ENCODE peak calls at places on chromosomes 1 and 21, in ten cellular contexts. Y is neural progenitor cell, I is esophagus squamous epithelium, V is suprapubic skin, R is brain microvascular endothelial cell, O is tibial artery, L is IMR-90, H is breast epithelium, D is uterus, G is esophagus muscularis mucosa. N is an unnamed sample. For H3K36me3, the result is how much of the 10 kb centered on the place peaks cover.

GRCh38 chr1:153490272-153491051 is 30.0 kb upstream of the S100A7 start:
- DNase-seq in Y (no peak), I (peak), V (peak), R (peak), O (peak), L (peak), H (peak), D (peak), G (peak), N (no peak)

GRCh38 chr21:45430521-45431501 is 25.8 kb downstream of the COL18A1 start:
- DNase-seq in Y (peak), I (no peak), V (no peak), R (peak), O (no peak), L (peak), H (no peak), D (no peak), G (no peak), N (peak)

GRCh38 chr1:96804649-96805048 is 83.1 kb downstream of the PTBP2 start:
- DNase-seq in Y (no peak), I (no peak), V (no peak), R (no peak), O (no peak), L (no peak), H (no peak), D (no peak), G (no peak), N (no peak)

GRCh38 chr1:221035680-221036153 is 156.5 kb downstream of the HLX start:
- DNase-seq in Y (no peak), I (no peak), V (no peak), R (peak), O (no peak), L (peak), H (no peak), D (no peak), G (no peak), N (no peak)

GRCh38 chr1:155082301-155082940 is 3.8 kb downstream of the EFNA3 start:
- DNase-seq in Y (peak), I (no peak), V (no peak), R (no peak), O (no peak), L (no peak), H (no peak), D (no peak), G (no peak), N (peak)

GRCh38 chr1:230798491-230798890 is 51.3 kb downstream of the CAPN9 start:
- DNase-seq in Y (no peak), I (no peak), V (no peak), R (no peak), O (no peak), L (no peak), H (no peak), D (no peak), G (peak), N (no peak)

GRCh38 chr1:53754484-53755312 is 15.7 kb upstream of the GLIS1 start:
- DNase-seq in Y (peak), I (no peak), V (no peak), R (peak), O (no peak), L (peak), H (no peak), D (peak), G (no peak), N (no peak)

GRCh38 chr1:55531644-55532043 is 316.5 kb upstream of the USP24 start:
- DNase-seq in Y (no peak), I (no peak), V (no peak), R (no peak), O (no peak), L (no peak), H (no peak), D (no peak), G (no peak), N (no peak)

GRCh38 chr1:81949421-81949820 is 148.7 kb downstream of the ADGRL2 start:
- DNase-seq in Y (peak), I (no peak), V (no peak), R (no peak), O (no peak), L (no peak), H (peak), D (no peak), G (no peak), N (no peak)

GRCh38 chr1:90176530-90176929 is 181.6 kb downstream of the ZNF326 start:
- DNase-seq in Y (no peak), I (no peak), V (no peak), R (peak), O (no peak), L (no peak), H (no peak), D (no peak), G (no peak), N (no peak)

GRCh38 chr1:30919025-30919881 is 10.7 kb upstream of the SDC3 start:
- DNase-seq in Y (no peak), I (no peak), V (peak), R (peak), O (no peak), L (peak), H (no peak), D (no peak), G (no peak), N (peak)

GRCh38 chr1:192786617-192787016 is 22.2 kb upstream of the RGS2 start:
- DNase-seq in Y (no peak), I (no peak), V (no peak), R (no peak), O (no peak), L (no peak), H (no peak), D (no peak), G (no peak), N (no peak)

GRCh38 chr1:36008546-36009197 is 75.2 kb upstream of the TEKT2 start:
- DNase-seq in Y (no peak), I (no peak), V (no peak), R (peak), O (no peak), L (peak), H (no peak), D (no peak), G (no peak), N (no peak)

GRCh38 chr1:999797-1000356 is at the start of gene HES4:
- DNase-seq in Y (peak), I (no peak), V (peak), R (peak), O (peak), L (peak), H (peak), D (peak), G (peak), N (peak)

GRCh38 chr1:193406901-193407300 is 220.5 kb upstream of the B3GALT2 start:
- DNase-seq in Y (peak), I (no peak), V (no peak), R (peak), O (no peak), L (peak), H (no peak), D (no peak), G (no peak), N (no peak)

GRCh38 chr1:200316148-200316803 is 93.6 kb downstream of the ZNF281 start:
- DNase-seq in Y (no peak), I (no peak), V (no peak), R (no peak), O (no peak), L (no peak), H (no peak), D (no peak), G (no peak), N (no peak)

GRCh38 chr21:35222021-35222420 is 172.9 kb upstream of the RUNX1 start:
- DNase-seq in Y (no peak), I (no peak), V (no peak), R (no peak), O (no peak), L (no peak), H (no peak), D (no peak), G (no peak), N (no peak)

GRCh38 chr21:35222541-35222941 is 173.4 kb upstream of the RUNX1 start:
- DNase-seq in Y (no peak), I (no peak), V (no peak), R (no peak), O (no peak), L (no peak), H (no peak), D (no peak), G (no peak), N (no peak)

GRCh38 chr21:35219719-35220118 is 170.6 kb upstream of the RUNX1 start:
- DNase-seq in Y (no peak), I (no peak), V (no peak), R (no peak), O (no peak), L (no peak), H (no peak), D (no peak), G (no peak), N (no peak)

GRCh38 chr21:35219291-35219690 is 170.2 kb upstream of the RUNX1 start:
- DNase-seq in Y (no peak), I (no peak), V (no peak), R (no peak), O (no peak), L (no peak), H (no peak), D (no peak), G (no peak), N (no peak)

DNA sequence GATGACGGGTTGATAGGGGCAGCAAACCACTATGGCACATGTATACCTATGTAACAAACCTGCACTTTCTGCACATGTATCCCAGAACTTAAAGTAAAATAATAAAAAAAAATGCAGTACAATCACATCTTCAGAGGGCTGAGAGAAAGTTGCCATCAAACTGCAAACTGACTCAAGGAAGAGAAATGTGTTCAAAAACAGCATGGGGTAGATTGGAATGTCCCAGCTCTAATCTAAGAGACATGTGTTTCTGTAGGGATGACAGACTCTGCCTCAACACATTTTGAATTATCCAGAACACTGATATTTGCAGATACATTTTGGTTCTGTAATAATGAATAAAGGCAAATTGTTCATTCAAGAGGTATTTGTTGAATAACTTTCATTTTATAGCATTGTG is 171.2 kb upstream of the RUNX1 start:
- DNase-seq in Y (no peak), I (no peak), V (no peak), R (peak), O (no peak), L (no peak), H (no peak), D (no peak), G (no peak), N (no peak)
- H3K36me3 ChIP-seq in Y (under half), I (under half), V (under half), R (under half), O (under half), L (under half), H (under half), D (under half), G (under half), N (under half)

GRCh38 chr1:33430751-33431593 is at the start of gene PHC2:
- DNase-seq in Y (peak), I (peak), V (peak), R (peak), O (peak), L (peak), H (peak), D (peak), G (peak), N (peak)
- TF ChIP-seq CTCF in Y (peak), I (peak), V (peak), R (peak), O (peak), L (peak), H (no peak), D (peak), G (peak), N (no peak)

DNA sequence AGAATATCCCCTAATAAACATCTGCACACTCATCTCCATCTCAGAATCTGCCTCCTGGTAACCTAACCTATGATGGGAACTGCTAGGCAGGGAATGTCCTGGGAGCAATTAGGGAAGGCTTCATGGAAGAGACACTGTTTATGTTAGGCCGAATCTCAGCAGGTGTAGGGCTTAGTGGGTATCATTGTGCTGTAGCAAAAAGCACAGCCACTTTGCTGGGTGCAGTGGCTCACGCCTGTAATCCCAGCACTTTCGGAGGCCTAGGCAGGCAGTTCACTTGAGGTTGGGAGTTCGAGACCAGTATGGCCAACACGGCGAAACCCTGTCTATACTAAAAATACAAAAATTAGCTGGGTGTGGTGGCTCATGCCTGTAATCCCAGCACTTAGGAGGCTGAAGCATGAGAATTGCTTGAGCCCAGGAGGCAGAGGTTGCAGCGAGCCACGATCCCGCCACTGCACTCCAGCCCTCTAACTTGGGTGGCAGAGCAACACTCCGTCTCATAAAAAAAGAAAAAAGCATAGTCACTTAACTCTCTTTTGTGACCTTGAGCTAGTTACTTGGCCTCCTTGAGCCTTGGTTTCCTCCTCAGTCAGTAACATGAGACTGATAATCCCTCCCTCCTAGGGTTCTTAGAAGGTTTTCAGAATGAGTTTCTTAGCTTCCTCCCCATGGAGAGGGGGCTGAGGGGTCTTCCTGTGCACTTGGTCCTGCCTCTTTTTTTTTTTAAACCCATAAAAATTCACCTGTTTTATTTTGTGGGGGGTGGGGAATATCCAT is 3.5 kb downstream of the RAB42 start:
- DNase-seq in Y (no peak), I (no peak), V (no peak), R (no peak), O (no peak), L (no peak), H (no peak), D (no peak), G (no peak), N (no peak)
- H3K27ac ChIP-seq in Y (no peak), I (no peak), V (no peak), R (no peak), O (no peak), L (no peak), H (no peak), D (no peak), G (no peak), N (no peak)

DNA sequence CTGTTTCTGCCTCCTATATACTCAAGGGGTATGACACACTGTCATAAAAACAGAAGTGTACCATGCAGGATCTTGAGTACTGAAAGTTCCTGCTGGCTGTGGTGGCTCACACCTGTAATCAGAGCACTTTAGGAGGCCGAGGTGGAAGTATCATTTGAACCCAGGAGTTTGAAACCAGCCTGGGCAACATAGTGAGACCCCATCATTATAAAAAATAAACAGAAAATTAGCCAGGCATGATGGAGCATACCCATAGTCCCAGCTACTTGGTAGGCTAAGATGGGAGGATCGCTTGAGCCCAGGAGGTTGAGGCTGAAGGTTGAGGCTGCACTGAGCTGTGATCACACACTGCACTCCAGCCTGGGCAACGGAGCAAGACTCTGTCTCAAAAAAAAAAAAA is 20.1 kb downstream of the ERI3 start:
- DNase-seq in Y (no peak), I (no peak), V (no peak), R (no peak), O (no peak), L (no peak), H (no peak), D (no peak), G (no peak), N (no peak)
- H3K36me3 ChIP-seq in Y (under half), I (under half), V (under half), R (under half), O (half or more), L (under half), H (under half), D (under half), G (half or more), N (half or more)

DNA sequence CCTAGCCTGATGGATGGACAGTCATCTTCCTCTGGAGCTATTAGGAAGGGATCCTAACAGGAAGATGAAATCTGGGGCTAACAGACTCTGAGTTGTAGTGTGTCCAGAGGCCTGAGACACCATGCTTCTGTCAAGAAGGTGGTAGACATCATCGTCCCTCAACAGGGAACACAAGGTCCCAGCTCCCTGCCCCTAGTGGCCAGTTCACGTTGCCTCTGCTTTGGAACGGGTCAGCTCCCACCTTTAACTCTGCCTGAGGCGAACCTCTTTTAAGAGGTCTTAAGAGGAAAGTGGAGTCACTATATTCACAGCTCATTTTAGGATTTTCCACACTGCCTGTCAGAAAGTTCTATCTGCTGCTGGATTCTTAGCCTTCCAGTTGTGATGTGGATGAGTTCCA is 28.3 kb downstream of the LRRC71 start:
- DNase-seq in Y (peak), I (no peak), V (no peak), R (no peak), O (peak), L (no peak), H (no peak), D (no peak), G (no peak), N (no peak)
- TF ChIP-seq CTCF in Y (peak), I (no peak), V (no peak), R (peak), O (no peak), L (no peak), H (no peak), D (no peak), G (no peak), N (no peak)

GRCh38 chr1:162036156-162036555 is 12.5 kb upstream of the OLFML2B start:
- DNase-seq in Y (no peak), I (no peak), V (no peak), R (no peak), O (no peak), L (no peak), H (no peak), D (no peak), G (no peak), N (no peak)

GRCh38 chr1:162035241-162035640 is 11.6 kb upstream of the OLFML2B start:
- DNase-seq in Y (no peak), I (no peak), V (no peak), R (no peak), O (no peak), L (no peak), H (no peak), D (no peak), G (no peak), N (peak)

GRCh38 chr1:162029205-162029604 is 5.5 kb upstream of the OLFML2B start:
- DNase-seq in Y (no peak), I (no peak), V (no peak), R (no peak), O (no peak), L (no peak), H (no peak), D (no peak), G (no peak), N (no peak)

GRCh38 chr1:162030741-162031280 is 7.1 kb upstream of the OLFML2B start:
- DNase-seq in Y (no peak), I (no peak), V (no peak), R (no peak), O (no peak), L (no peak), H (no peak), D (no peak), G (no peak), N (no peak)

DNA sequence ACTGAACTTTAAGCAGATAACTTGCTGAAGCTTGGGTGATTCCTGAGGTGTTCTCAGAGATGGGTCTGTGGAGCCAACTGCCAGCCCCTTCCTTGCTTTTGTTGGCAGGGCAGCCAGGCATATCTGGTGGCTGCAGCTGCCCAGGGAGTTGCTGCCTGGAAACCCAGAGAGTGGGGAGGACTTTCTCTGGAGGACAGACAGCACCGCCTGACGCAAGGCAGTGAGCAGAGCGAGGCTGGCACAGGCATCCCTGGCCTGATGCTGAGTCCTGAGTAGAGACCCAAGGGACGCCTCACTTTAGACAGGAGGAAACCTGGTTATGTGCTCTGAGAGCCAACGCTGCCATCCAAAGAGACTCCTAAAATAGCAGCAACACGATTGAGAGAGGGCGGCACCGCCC is 9.8 kb upstream of the OLFML2B start:
- DNase-seq in Y (no peak), I (no peak), V (no peak), R (no peak), O (peak), L (no peak), H (no peak), D (no peak), G (no peak), N (no peak)
- H3K27ac ChIP-seq in Y (no peak), I (no peak), V (no peak), R (no peak), O (peak), L (no peak), H (no peak), D (no peak), G (no peak), N (no peak)

GRCh38 chr1:234271243-234271606 is 102.0 kb upstream of the COA6 start:
- DNase-seq in Y (no peak), I (no peak), V (no peak), R (no peak), O (no peak), L (no peak), H (no peak), D (no peak), G (no peak), N (no peak)

GRCh38 chr1:234276389-234276788 is 96.9 kb upstream of the COA6 start:
- DNase-seq in Y (no peak), I (no peak), V (no peak), R (no peak), O (no peak), L (no peak), H (no peak), D (no peak), G (no peak), N (no peak)

GRCh38 chr1:234270103-234270502 is 103.2 kb upstream of the COA6 start:
- DNase-seq in Y (no peak), I (no peak), V (no peak), R (no peak), O (no peak), L (no peak), H (no peak), D (no peak), G (no peak), N (no peak)

GRCh38 chr1:234270581-234271242 is 102.5 kb upstream of the COA6 start:
- DNase-seq in Y (no peak), I (no peak), V (no peak), R (no peak), O (no peak), L (no peak), H (no peak), D (no peak), G (no peak), N (no peak)

GRCh38 chr1:234272656-234273312 is 100.5 kb upstream of the COA6 start:
- DNase-seq in Y (no peak), I (no peak), V (no peak), R (no peak), O (no peak), L (no peak), H (no peak), D (no peak), G (no peak), N (no peak)
- H3K36me3 ChIP-seq in Y (under half), I (under half), V (under half), R (under half), O (under half), L (under half), H (under half), D (under half), G (under half), N (under half)

DNA sequence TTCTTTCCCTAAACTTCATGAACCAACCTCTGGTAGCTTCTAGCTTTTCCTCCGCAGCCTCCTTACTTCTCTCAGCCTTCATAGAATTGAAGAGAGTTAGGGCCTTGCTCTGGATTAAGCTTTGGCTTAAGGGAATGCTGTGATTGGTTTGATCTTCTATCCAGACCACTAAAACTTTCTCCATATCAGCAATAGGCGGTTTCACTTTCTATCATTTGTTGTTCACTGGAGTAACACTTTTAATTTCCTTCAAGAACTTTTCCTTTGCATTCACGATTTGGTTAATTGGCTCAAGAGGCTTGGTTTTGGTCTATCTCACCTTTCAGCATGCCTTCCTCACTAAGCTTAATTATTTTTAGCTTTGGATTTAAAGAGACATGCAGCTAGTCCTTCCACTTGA is 5.1 kb downstream of the URB2 start:
- DNase-seq in Y (no peak), I (no peak), V (no peak), R (no peak), O (no peak), L (no peak), H (no peak), D (no peak), G (no peak), N (no peak)
- TF ChIP-seq CTCF in Y (no peak), I (no peak), V (no peak), R (no peak), O (no peak), L (no peak), H (no peak), D (no peak), G (no peak), N (no peak)